ENCODE peak calls at places on chromosomes 5 and 9, in four cellular contexts. One of them, this sample, is unnamed.

GRCh38 chr5:42944989-42945388 is 95.1 kb downstream of the ANXA2R start:
- DNase-seq in naive thymus-derived CD8-positive, alpha-beta T cell: no peak
- DNase-seq in LoVo: peak; percentile 48
- DNase-seq in fibroblast of lung: peak; percentile 90
- DNase-seq in this sample: no peak

GRCh38 chr5:53557386-53557785 is 3.1 kb upstream of the NDUFS4 start:
- DNase-seq in naive thymus-derived CD8-positive, alpha-beta T cell: no peak
- DNase-seq in LoVo: no peak
- DNase-seq in fibroblast of lung: no peak
- DNase-seq in this sample: no peak

GRCh38 chr5:174732040-174733020 is 7.9 kb downstream of the MSX2 start:
- DNase-seq in naive thymus-derived CD8-positive, alpha-beta T cell: no peak
- DNase-seq in LoVo: no peak
- DNase-seq in fibroblast of lung: no peak
- DNase-seq in this sample: no peak

GRCh38 chr5:127112347-127112864 is 39.1 kb upstream of the C5orf63 start:
- DNase-seq in naive thymus-derived CD8-positive, alpha-beta T cell: no peak
- DNase-seq in LoVo: no peak
- DNase-seq in fibroblast of lung: peak; percentile 10
- DNase-seq in this sample: no peak

GRCh38 chr9:8254527-8254926 is 454.9 kb upstream of the DMAC1 start:
- DNase-seq in naive thymus-derived CD8-positive, alpha-beta T cell: no peak
- DNase-seq in LoVo: no peak
- DNase-seq in fibroblast of lung: peak; percentile 78
- DNase-seq in this sample: no peak

GRCh38 chr5:143758750-143759149 is 53.2 kb upstream of the HMHB1 start:
- DNase-seq in naive thymus-derived CD8-positive, alpha-beta T cell: no peak
- DNase-seq in LoVo: no peak
- DNase-seq in fibroblast of lung: peak; percentile 89
- DNase-seq in this sample: no peak

GRCh38 chr5:6634327-6634713 is 1.1 kb downstream of the SRD5A1 start:
- DNase-seq in naive thymus-derived CD8-positive, alpha-beta T cell: no peak
- DNase-seq in LoVo: no peak
- DNase-seq in fibroblast of lung: no peak
- DNase-seq in this sample: no peak

GRCh38 chr9:87109851-87110250 is 162.5 kb upstream of the GAS1 start:
- DNase-seq in naive thymus-derived CD8-positive, alpha-beta T cell: no peak
- DNase-seq in LoVo: no peak
- DNase-seq in fibroblast of lung: peak; percentile 62
- DNase-seq in this sample: no peak

GRCh38 chr9:2271426-2271825 is 256.3 kb downstream of the SMARCA2 start:
- DNase-seq in naive thymus-derived CD8-positive, alpha-beta T cell: no peak
- DNase-seq in LoVo: no peak
- DNase-seq in fibroblast of lung: peak; percentile 28
- DNase-seq in this sample: no peak

GRCh38 chr5:171924493-171925122 is 81.8 kb downstream of the FBXW11 start:
- DNase-seq in naive thymus-derived CD8-positive, alpha-beta T cell: no peak
- DNase-seq in LoVo: no peak
- DNase-seq in fibroblast of lung: no peak
- DNase-seq in this sample: no peak

GRCh38 chr5:148830220-148830619 is 3.8 kb downstream of the ADRB2 start:
- DNase-seq in naive thymus-derived CD8-positive, alpha-beta T cell: no peak
- DNase-seq in LoVo: no peak
- DNase-seq in fibroblast of lung: no peak
- DNase-seq in this sample: no peak

GRCh38 chr9:113712053-113712452 is 164.1 kb upstream of the ZNF618 start:
- DNase-seq in naive thymus-derived CD8-positive, alpha-beta T cell: no peak
- DNase-seq in LoVo: no peak
- DNase-seq in fibroblast of lung: peak; percentile 86
- DNase-seq in this sample: no peak

GRCh38 chr5:74762599-74762998 is 4.3 kb downstream of the GFM2 start:
- DNase-seq in naive thymus-derived CD8-positive, alpha-beta T cell: no peak
- DNase-seq in LoVo: peak; percentile 74
- DNase-seq in fibroblast of lung: peak; percentile 37
- DNase-seq in this sample: no peak

GRCh38 chr9:107786561-107786960 is 297.0 kb upstream of the KLF4 start:
- DNase-seq in naive thymus-derived CD8-positive, alpha-beta T cell: no peak
- DNase-seq in LoVo: no peak
- DNase-seq in fibroblast of lung: peak; percentile 23
- DNase-seq in this sample: no peak

GRCh38 chr5:52859619-52860018 is 71.9 kb downstream of the ITGA1 start:
- DNase-seq in naive thymus-derived CD8-positive, alpha-beta T cell: no peak
- DNase-seq in LoVo: no peak
- DNase-seq in fibroblast of lung: peak; percentile 54
- DNase-seq in this sample: no peak

GRCh38 chr5:132673939-132674630 is at the start of gene IL4:
- DNase-seq in naive thymus-derived CD8-positive, alpha-beta T cell: no peak
- DNase-seq in LoVo: no peak
- DNase-seq in fibroblast of lung: no peak
- DNase-seq in this sample: no peak

GRCh38 chr5:92962752-92963151 is 618.3 kb downstream of the NR2F1-AS1 start:
- DNase-seq in naive thymus-derived CD8-positive, alpha-beta T cell: no peak
- DNase-seq in LoVo: no peak
- DNase-seq in fibroblast of lung: no peak
- DNase-seq in this sample: no peak

GRCh38 chr9:28435456-28435855 is 862.2 kb upstream of the C9orf72 start:
- DNase-seq in naive thymus-derived CD8-positive, alpha-beta T cell: no peak
- DNase-seq in LoVo: no peak
- DNase-seq in fibroblast of lung: no peak
- DNase-seq in this sample: no peak

GRCh38 chr5:81971694-81972495 is at the start of gene ATG10:
- DNase-seq in naive thymus-derived CD8-positive, alpha-beta T cell: peak; percentile 84
- DNase-seq in LoVo: peak; percentile 93
- DNase-seq in fibroblast of lung: peak; percentile 95
- DNase-seq in this sample: peak; percentile 92

GRCh38 chr5:124697912-124698690 is 48.3 kb downstream of the ZNF608 start:
- DNase-seq in naive thymus-derived CD8-positive, alpha-beta T cell: no peak
- DNase-seq in LoVo: no peak
- DNase-seq in fibroblast of lung: peak; percentile 43
- DNase-seq in this sample: no peak

GRCh38 chr5:152622628-152623027 is 217.5 kb upstream of the NMUR2 start:
- DNase-seq in naive thymus-derived CD8-positive, alpha-beta T cell: no peak
- DNase-seq in LoVo: no peak
- DNase-seq in fibroblast of lung: no peak
- DNase-seq in this sample: no peak

GRCh38 chr5:96881511-96882115 is 5.3 kb downstream of the ERAP2 start:
- DNase-seq in naive thymus-derived CD8-positive, alpha-beta T cell: no peak
- DNase-seq in LoVo: no peak
- DNase-seq in fibroblast of lung: peak; percentile 60
- DNase-seq in this sample: no peak

GRCh38 chr9:78601957-78602565 is 305.1 kb downstream of the PSAT1 start:
- DNase-seq in naive thymus-derived CD8-positive, alpha-beta T cell: no peak
- DNase-seq in LoVo: peak; percentile 47
- DNase-seq in fibroblast of lung: peak; percentile 69
- DNase-seq in this sample: no peak

GRCh38 chr9:77954018-77954417 is 77.6 kb downstream of the GNAQ start:
- DNase-seq in naive thymus-derived CD8-positive, alpha-beta T cell: no peak
- DNase-seq in LoVo: no peak
- DNase-seq in fibroblast of lung: peak; percentile 60
- DNase-seq in this sample: no peak

GRCh38 chr5:133425764-133426738 is 186.3 kb downstream of the FSTL4 start:
- DNase-seq in naive thymus-derived CD8-positive, alpha-beta T cell: no peak
- DNase-seq in LoVo: no peak
- DNase-seq in fibroblast of lung: no peak
- DNase-seq in this sample: no peak

GRCh38 chr9:112112941-112113399 is 62.1 kb downstream of the SUSD1 start:
- DNase-seq in naive thymus-derived CD8-positive, alpha-beta T cell: no peak
- DNase-seq in LoVo: peak; percentile 56
- DNase-seq in fibroblast of lung: peak; percentile 2
- DNase-seq in this sample: no peak

GRCh38 chr9:135216666-135217431 is 129.4 kb downstream of the OLFM1 start:
- DNase-seq in naive thymus-derived CD8-positive, alpha-beta T cell: no peak
- DNase-seq in LoVo: no peak
- DNase-seq in fibroblast of lung: no peak
- DNase-seq in this sample: peak; percentile 56

GRCh38 chr5:100424017-100424416 is 111.2 kb upstream of the FAM174A start:
- DNase-seq in naive thymus-derived CD8-positive, alpha-beta T cell: no peak
- DNase-seq in LoVo: no peak
- DNase-seq in fibroblast of lung: no peak
- DNase-seq in this sample: no peak

GRCh38 chr5:127650022-127650421 is 1.1 kb downstream of the CTXN3 start:
- DNase-seq in naive thymus-derived CD8-positive, alpha-beta T cell: no peak
- DNase-seq in LoVo: no peak
- DNase-seq in fibroblast of lung: peak; percentile 64
- DNase-seq in this sample: no peak

GRCh38 chr9:4803670-4804530 is 11.2 kb downstream of the RCL1 start:
- DNase-seq in naive thymus-derived CD8-positive, alpha-beta T cell: no peak
- DNase-seq in LoVo: no peak
- DNase-seq in fibroblast of lung: no peak
- DNase-seq in this sample: no peak

GRCh38 chr5:164233796-164234195 is 728.4 kb downstream of the MAT2B start:
- DNase-seq in naive thymus-derived CD8-positive, alpha-beta T cell: no peak
- DNase-seq in LoVo: no peak
- DNase-seq in fibroblast of lung: peak; percentile 37
- DNase-seq in this sample: no peak

GRCh38 chr5:39526914-39527477 is 102.2 kb upstream of the DAB2 start:
- DNase-seq in naive thymus-derived CD8-positive, alpha-beta T cell: no peak
- DNase-seq in LoVo: no peak
- DNase-seq in fibroblast of lung: no peak
- DNase-seq in this sample: no peak

GRCh38 chr5:4540375-4541173 is 599.6 kb upstream of the ADAMTS16 start:
- DNase-seq in naive thymus-derived CD8-positive, alpha-beta T cell: no peak
- DNase-seq in LoVo: no peak
- DNase-seq in fibroblast of lung: no peak
- DNase-seq in this sample: no peak

This sample was measured in suprapubic skin.